ENCODE peak calls at places on chromosomes 7 and 10, in four cellular contexts. O, X, V and Q are unnamed samples. For H3K4me1 and H3K9me3, the result is how much of the 10 kb centered on the place peaks cover.

GRCh38 chr10:98369801-98370200 is 45.2 kb downstream of the PYROXD2 start:
- DNase-seq in X (no peak), O (no peak), V (no peak), Q (no peak)

GRCh38 chr7:94223375-94224084 is 171.2 kb upstream of the COL1A2 start:
- DNase-seq in O (no peak), V (no peak), X (no peak), Q (no peak)

GRCh38 chr10:68367121-68367520 is 34.4 kb upstream of the PBLD start:
- DNase-seq in X (no peak), V (no peak), O (no peak), Q (no peak)

GRCh38 chr10:78703581-78703980 is 365.2 kb upstream of the ZMIZ1 start:
- DNase-seq in X (no peak), V (no peak), O (no peak), Q (no peak)

GRCh38 chr10:88114368-88114767 is 250.9 kb downstream of the PTEN start:
- DNase-seq in O (peak), X (peak), V (peak), Q (no peak)

GRCh38 chr7:75772081-75773077 is at the start of gene CCL26:
- DNase-seq in O (no peak), V (peak), X (peak), Q (no peak)

GRCh38 chr10:21364196-21365114 is 161.0 kb downstream of the SKIDA1 start:
- DNase-seq in O (no peak), X (no peak), V (peak), Q (no peak)

GRCh38 chr7:93011351-93012294 is 106.2 kb downstream of the SAMD9 start:
- DNase-seq in O (no peak), V (no peak), X (no peak), Q (no peak)

GRCh38 chr7:151566897-151567320 is 47.2 kb upstream of the RHEB start:
- DNase-seq in V (no peak), O (no peak), X (no peak), Q (no peak)

GRCh38 chr10:78688945-78689935 is 379.5 kb upstream of the ZMIZ1 start:
- DNase-seq in X (no peak), O (no peak), V (no peak), Q (no peak)

GRCh38 chr10:35568483-35569015 is 36.6 kb upstream of the GJD4 start:
- DNase-seq in O (no peak), V (no peak), X (no peak), Q (no peak)

GRCh38 chr10:117000580-117000979 is 4.4 kb downstream of the SHTN1 start:
- DNase-seq in O (no peak), X (no peak), V (no peak), Q (no peak)

GRCh38 chr10:94123253-94123995 is 129.7 kb downstream of the PLCE1 start:
- DNase-seq in X (no peak), O (no peak), V (no peak), Q (no peak)

GRCh38 chr10:122097935-122098334 is 109.0 kb downstream of the TACC2 start:
- DNase-seq in X (no peak), V (no peak), O (no peak), Q (no peak)

GRCh38 chr7:157490465-157490912 is 153.7 kb downstream of the DNAJB6 start:
- DNase-seq in O (no peak), X (peak), V (no peak), Q (peak)

GRCh38 chr7:134502463-134502862 is 24.9 kb upstream of the AKR1B10 start:
- DNase-seq in O (no peak), X (no peak), V (no peak), Q (no peak)

GRCh38 chr10:71717056-71717755 is 2.4 kb downstream of the C10orf105 start:
- DNase-seq in X (no peak), V (no peak), O (no peak), Q (no peak)

GRCh38 chr10:21280037-21280436 is 245.4 kb downstream of the SKIDA1 start:
- DNase-seq in X (no peak), V (no peak), O (no peak), Q (no peak)

GRCh38 chr7:95525503-95525902 is 39.8 kb downstream of the ASB4 start:
- DNase-seq in O (no peak), V (no peak), X (no peak), Q (no peak)

GRCh38 chr7:130959743-130960207 is 225.8 kb upstream of the KLF14 start:
- DNase-seq in V (no peak), X (no peak), O (no peak), Q (peak)

GRCh38 chr7:131066635-131067034 is 261.0 kb upstream of the MKLN1 start:
- DNase-seq in O (no peak), V (no peak), X (no peak), Q (no peak)

GRCh38 chr10:59633063-59633462 is 76.6 kb downstream of the SLC16A9 start:
- DNase-seq in X (no peak), O (no peak), V (no peak), Q (no peak)

GRCh38 chr7:2478387-2478760 is 2.2 kb upstream of the GRIFIN start:
- DNase-seq in O (peak), X (peak), V (peak), Q (no peak)

GRCh38 chr7:36999851-37000480 is 275.7 kb upstream of the AOAH start:
- DNase-seq in O (no peak), X (no peak), V (no peak), Q (no peak)

GRCh38 chr10:96577037-96577436 is 9.8 kb downstream of the TM9SF3 start:
- DNase-seq in X (no peak), O (no peak), V (no peak), Q (no peak)

GRCh38 chr7:148700693-148701092 is 2.0 kb downstream of the CUL1 start:
- DNase-seq in O (no peak), X (no peak), V (no peak), Q (peak)
- H3K4me1 ChIP-seq in O (half or more), X (half or more), V (under half), Q (half or more)

GRCh38 chr7:106459397-106460072 is 174.8 kb upstream of the NAMPT start:
- DNase-seq in X (no peak), V (no peak), O (no peak), Q (no peak)
- H3K9me3 ChIP-seq in X (under half), V (under half), O (under half), Q (under half)

DNA sequence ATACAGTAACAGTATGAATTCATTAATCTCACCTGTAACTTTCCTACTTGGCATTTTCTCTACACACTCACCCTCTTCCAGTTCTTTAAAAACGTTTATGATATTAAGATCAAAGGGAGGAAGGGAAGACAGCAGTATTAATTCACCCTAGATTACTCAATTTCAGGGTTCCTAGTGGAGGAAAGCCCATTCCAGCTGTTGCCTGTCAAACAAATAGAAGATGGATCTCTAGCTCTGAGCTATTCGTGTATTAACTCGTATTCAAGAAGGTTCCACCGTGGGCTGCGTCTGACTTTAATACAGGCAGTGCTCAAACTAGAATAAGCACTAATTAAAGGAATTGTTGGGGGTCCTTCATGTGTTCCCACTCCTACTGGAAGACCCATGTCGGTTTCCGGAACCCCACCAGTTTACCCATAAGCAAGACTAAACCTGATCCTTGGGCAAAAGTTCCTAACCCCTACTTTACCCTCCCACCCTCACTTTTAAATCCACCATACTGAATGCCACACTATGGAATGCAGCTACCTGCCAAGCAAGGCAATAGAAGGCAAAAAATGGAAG is 2.1 kb downstream of the NANOS1 start:
- DNase-seq in V (no peak), X (no peak), O (no peak), Q (no peak)
- H3K4me1 ChIP-seq in V (under half), X (under half), O (under half), Q (under half)

GRCh38 chr7:71221549-71221948 is 89.6 kb downstream of the GALNT17 start:
- DNase-seq in X (no peak), V (no peak), O (no peak), Q (no peak)
- H3K9me3 ChIP-seq in X (half or more), V (under half), O (under half), Q (under half)

DNA sequence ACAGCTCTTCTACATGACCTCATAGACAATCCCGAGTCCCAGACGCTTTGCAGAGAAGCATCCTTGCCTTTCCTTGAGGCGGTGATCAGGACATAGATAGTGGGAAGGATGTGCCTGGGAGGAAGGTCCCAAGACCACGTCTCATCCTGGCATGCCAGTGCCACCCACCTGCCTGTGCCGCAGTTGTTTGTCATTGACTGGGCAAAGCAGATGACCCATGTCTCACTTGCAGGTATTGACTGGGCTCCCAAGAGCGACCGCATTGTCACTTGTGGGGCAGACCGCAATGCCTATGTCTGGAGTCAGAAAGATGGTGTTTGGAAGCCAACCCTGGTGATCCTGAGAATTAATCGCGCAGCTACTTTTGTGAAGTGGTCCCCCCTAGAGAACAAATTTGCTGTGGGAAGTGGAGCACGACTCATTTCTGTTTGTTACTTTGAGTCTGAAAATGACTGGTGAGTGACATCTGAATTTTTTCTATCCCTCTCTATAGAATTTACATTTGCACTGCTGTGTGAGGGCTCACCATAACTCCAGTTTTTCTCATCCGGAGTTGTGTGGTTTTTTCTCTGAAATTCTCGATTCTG is 18.5 kb downstream of the ARPC1A start:
- DNase-seq in O (no peak), V (no peak), X (no peak), Q (no peak)
- H3K4me1 ChIP-seq in O (under half), V (under half), X (under half), Q (under half)

DNA sequence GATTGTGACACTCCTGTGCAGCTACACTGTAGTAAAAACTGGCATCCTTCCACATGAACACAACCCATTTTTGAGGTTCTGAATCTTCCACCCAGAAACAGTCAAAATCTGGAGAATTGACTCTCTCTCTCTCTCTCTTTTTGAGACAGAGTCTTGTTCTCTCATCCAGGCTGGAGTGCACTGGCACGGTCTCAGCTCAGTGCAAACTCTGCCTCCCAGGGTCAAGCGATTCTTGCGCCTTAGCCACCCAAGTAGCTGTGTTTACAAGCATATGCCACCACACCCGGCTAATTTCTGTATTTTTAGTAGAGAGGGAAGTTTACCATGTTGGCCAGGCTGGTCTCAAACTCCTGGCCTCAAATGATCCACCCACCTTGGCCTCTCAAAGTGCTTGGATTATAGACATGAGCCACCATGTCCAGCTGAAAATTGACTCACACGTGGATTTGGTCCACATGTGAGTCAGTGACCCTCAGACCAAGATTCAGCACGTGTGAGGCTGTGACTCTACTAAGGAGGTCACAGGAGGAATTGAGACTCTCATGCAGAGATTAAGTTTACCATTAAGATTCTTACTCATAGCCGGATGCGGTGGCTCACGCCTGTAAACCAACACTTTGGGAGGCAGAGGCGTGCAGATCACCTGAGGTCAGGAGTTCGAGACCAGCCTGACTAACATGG is 12.1 kb upstream of the ZNF107 start:
- DNase-seq in V (no peak), X (no peak), O (no peak), Q (no peak)
- H3K9me3 ChIP-seq in V (under half), X (under half), O (under half), Q (under half)

GRCh38 chr7:50673096-50673495 is 107.9 kb upstream of the DDC start:
- DNase-seq in X (no peak), O (no peak), V (no peak), Q (no peak)
- H3K4me1 ChIP-seq in X (under half), O (under half), V (under half), Q (under half)